ENCODE peak calls at places on chromosomes 3 and 15, in eight cellular contexts. I, A, Y, K, J, H, V and T are unnamed samples.

GRCh38 chr15:44801368-44801767 is 65.0 kb downstream of the TRIM69 start:
- DNase-seq in I (no peak), A (no peak), Y (no peak), K (no peak), J (no peak), H (no peak), V (no peak), T (no peak)

GRCh38 chr3:197327701-197328100 is 29.3 kb upstream of the DLG1 start:
- DNase-seq in I (no peak), A (peak; percentile 78), Y (no peak), K (no peak), J (no peak), H (no peak), V (no peak), T (no peak)

GRCh38 chr3:54104084-54104483 is 18.3 kb upstream of the CACNA2D3 start:
- DNase-seq in I (no peak), A (no peak), Y (no peak), K (no peak), J (no peak), H (no peak), V (no peak), T (no peak)

GRCh38 chr15:101496198-101496986 is 6.9 kb upstream of the PCSK6 start:
- DNase-seq in I (no peak), A (no peak), Y (no peak), K (no peak), J (no peak), H (peak; percentile 55), V (no peak), T (no peak)

GRCh38 chr3:172007065-172007370 is 32.4 kb upstream of the FNDC3B start:
- DNase-seq in I (no peak), A (no peak), Y (no peak), K (no peak), J (no peak), H (no peak), V (no peak), T (no peak)

GRCh38 chr3:44987318-44987717 is 11.3 kb downstream of the EXOSC7 start:
- DNase-seq in I (no peak), A (no peak), Y (no peak), K (no peak), J (no peak), H (no peak), V (no peak), T (no peak)

GRCh38 chr3:127217594-127218456 is 24.9 kb downstream of the PRR23E start:
- DNase-seq in I (no peak), A (peak; percentile 42), Y (no peak), K (no peak), J (no peak), H (no peak), V (peak; percentile 12), T (no peak)

GRCh38 chr3:13617981-13618380 is 69.1 kb downstream of the FBLN2 start:
- DNase-seq in I (no peak), A (no peak), Y (no peak), K (no peak), J (peak; percentile 35), H (no peak), V (no peak), T (no peak)

GRCh38 chr3:177594096-177594495 is 396.8 kb upstream of the TBL1XR1 start:
- DNase-seq in I (no peak), A (peak; percentile 50), Y (no peak), K (no peak), J (no peak), H (peak; percentile 46), V (no peak), T (no peak)

GRCh38 chr3:111787556-111788463 is 71.3 kb upstream of the PHLDB2 start:
- DNase-seq in I (no peak), A (no peak), Y (no peak), K (no peak), J (no peak), H (no peak), V (no peak), T (no peak)

GRCh38 chr15:96125681-96126080 is 204.8 kb upstream of the NR2F2 start:
- DNase-seq in I (no peak), A (peak; percentile 81), Y (peak; percentile 19), K (no peak), J (no peak), H (no peak), V (no peak), T (no peak)

GRCh38 chr3:169189486-169189885 is 474.0 kb downstream of the MECOM start:
- DNase-seq in I (no peak), A (no peak), Y (no peak), K (no peak), J (no peak), H (no peak), V (no peak), T (no peak)

GRCh38 chr3:127750226-127751031 is 71.9 kb downstream of the MGLL start:
- DNase-seq in I (no peak), A (peak; percentile 96), Y (peak; percentile 90), K (no peak), J (no peak), H (no peak), V (peak; percentile 55), T (no peak)

GRCh38 chr3:174232658-174233429 is 626.3 kb upstream of the NAALADL2 start:
- DNase-seq in I (no peak), A (no peak), Y (no peak), K (no peak), J (no peak), H (no peak), V (no peak), T (no peak)

GRCh38 chr15:28106294-28107110 is 7.4 kb upstream of the OCA2 start:
- DNase-seq in I (no peak), A (peak; percentile 48), Y (no peak), K (no peak), J (no peak), H (no peak), V (no peak), T (peak; percentile 3)

GRCh38 chr3:78951546-78951945 is 816.3 kb downstream of the ROBO1 start:
- DNase-seq in I (no peak), A (peak; percentile 18), Y (no peak), K (no peak), J (no peak), H (no peak), V (peak; percentile 29), T (no peak)

GRCh38 chr15:67840747-67841634 is 1.1 kb upstream of the RNU6-1 start:
- DNase-seq in I (no peak), A (peak; percentile 69), Y (no peak), K (no peak), J (no peak), H (peak; percentile 40), V (no peak), T (peak; percentile 38)

GRCh38 chr3:125068265-125068664 is 12.5 kb upstream of the HEG1 start:
- DNase-seq in I (no peak), A (no peak), Y (no peak), K (no peak), J (no peak), H (no peak), V (no peak), T (no peak)

GRCh38 chr3:174035317-174035886 is 637.9 kb downstream of the NLGN1 start:
- DNase-seq in I (no peak), A (peak; percentile 12), Y (no peak), K (no peak), J (no peak), H (no peak), V (no peak), T (peak; percentile 12)

GRCh38 chr15:75732206-75732808 is 19.7 kb upstream of the CSPG4 start:
- DNase-seq in I (no peak), A (no peak), Y (no peak), K (no peak), J (peak; percentile 49), H (no peak), V (no peak), T (no peak)

GRCh38 chr3:45330500-45331295 is 57.7 kb upstream of the LARS2 start:
- DNase-seq in I (no peak), A (no peak), Y (no peak), K (no peak), J (no peak), H (no peak), V (no peak), T (no peak)

GRCh38 chr3:132315851-132316250 is 1.4 kb upstream of the ACP3 start:
- DNase-seq in I (no peak), A (peak; percentile 46), Y (no peak), K (no peak), J (no peak), H (no peak), V (no peak), T (no peak)

GRCh38 chr3:136783708-136784191 is 31.6 kb upstream of the STAG1 start:
- DNase-seq in I (no peak), A (peak; percentile 36), Y (no peak), K (no peak), J (no peak), H (no peak), V (no peak), T (no peak)

GRCh38 chr3:34056951-34057390 is 258.5 kb downstream of the PDCD6IP start:
- DNase-seq in I (no peak), A (no peak), Y (no peak), K (no peak), J (no peak), H (no peak), V (no peak), T (no peak)

GRCh38 chr3:141346839-141347238 is 21.5 kb upstream of the ZBTB38 start:
- DNase-seq in I (no peak), A (peak; percentile 57), Y (no peak), K (no peak), J (no peak), H (no peak), V (no peak), T (no peak)

GRCh38 chr3:184417619-184418327 is 37.9 kb downstream of the CHRD start:
- DNase-seq in I (peak; percentile 66), A (peak; percentile 82), Y (peak; percentile 1), K (peak; percentile 60), J (peak; percentile 79), H (peak; percentile 79), V (peak; percentile 22), T (peak; percentile 72)

GRCh38 chr3:33439421-33440327 is 531 bp downstream of the UBP1 start:
- DNase-seq in I (peak; percentile 44), A (peak; percentile 84), Y (no peak), K (peak; percentile 36), J (peak; percentile 73), H (peak; percentile 55), V (no peak), T (peak; percentile 61)

GRCh38 chr15:81030368-81030739 is 29.6 kb downstream of the TLNRD1 start:
- DNase-seq in I (no peak), A (no peak), Y (no peak), K (no peak), J (no peak), H (no peak), V (no peak), T (no peak)

GRCh38 chr3:149016669-149017541 is 25.6 kb downstream of the GYG1 start:
- DNase-seq in I (no peak), A (peak; percentile 91), Y (peak; percentile 71), K (no peak), J (no peak), H (no peak), V (peak; percentile 45), T (no peak)

GRCh38 chr15:60973637-60974415 is 255.3 kb downstream of the RORA start:
- DNase-seq in I (no peak), A (peak; percentile 74), Y (no peak), K (no peak), J (no peak), H (no peak), V (no peak), T (no peak)